ENCODE peak calls at places on chromosome 11, in six cellular contexts. I, R, N, M, V and W are unnamed samples.

GRCh38 chr11:57798905-57799559 is 37.4 kb downstream of the CTNND1 start:
- DNase-seq in N (peak; percentile 92), R (no peak), M (no peak), I (peak; percentile 78), V (no peak), W (no peak)

GRCh38 chr11:45405916-45406670 is 120.0 kb upstream of the SYT13 start:
- DNase-seq in R (no peak), N (no peak), V (no peak), I (no peak), M (no peak), W (no peak)

GRCh38 chr11:70247710-70248072 is 22.8 kb upstream of the PPFIA1 start:
- DNase-seq in I (no peak), V (no peak), N (peak; percentile 37), M (peak; percentile 61), R (no peak), W (no peak)

GRCh38 chr11:126799974-126800373 is 200.6 kb downstream of the KIRREL3 start:
- DNase-seq in N (no peak), I (no peak), V (no peak), M (no peak), R (no peak), W (no peak)

GRCh38 chr11:120815260-120816100 is 208.4 kb upstream of the TBCEL start:
- DNase-seq in R (no peak), N (no peak), M (no peak), V (no peak), I (no peak), W (no peak)

GRCh38 chr11:128767518-128767917 is 73.6 kb downstream of the FLI1 start:
- DNase-seq in I (no peak), R (no peak), N (no peak), V (no peak), M (no peak), W (no peak)

GRCh38 chr11:2721163-2721935 is 21.6 kb upstream of the KCNQ1OT1 start:
- DNase-seq in V (no peak), R (no peak), I (no peak), M (peak; percentile 3), N (no peak), W (no peak)

GRCh38 chr11:41872458-41872857 is 413.0 kb upstream of the LRRC4C start:
- DNase-seq in R (no peak), I (no peak), N (no peak), V (no peak), M (no peak), W (no peak)

GRCh38 chr11:24587655-24588054 is 90.8 kb downstream of the LUZP2 start:
- DNase-seq in M (no peak), I (no peak), V (no peak), R (no peak), N (no peak), W (no peak)

GRCh38 chr11:100793525-100793924 is 106.4 kb downstream of the ARHGAP42 start:
- DNase-seq in V (no peak), N (no peak), M (no peak), I (no peak), R (no peak), W (no peak)

GRCh38 chr11:115607621-115608191 is 103.5 kb upstream of the CADM1 start:
- DNase-seq in M (peak; percentile 30), R (no peak), I (no peak), V (peak; percentile 81), N (no peak), W (no peak)

GRCh38 chr11:92141159-92141558 is 83.5 kb upstream of the FAT3 start:
- DNase-seq in N (no peak), R (no peak), I (no peak), V (no peak), M (no peak), W (no peak)

GRCh38 chr11:47257518-47258316 is at the start of gene NR1H3:
- DNase-seq in R (peak; percentile 89), M (peak; percentile 87), V (peak; percentile 75), I (peak; percentile 80), N (peak; percentile 88), W (no peak)

GRCh38 chr11:67238894-67239794 is 27.1 kb upstream of the GRK2 start:
- DNase-seq in M (no peak), R (no peak), V (peak; percentile 79), N (no peak), I (no peak), W (no peak)

GRCh38 chr11:90373971-90374370 is 151.1 kb upstream of the CHORDC1 start:
- DNase-seq in N (no peak), I (no peak), R (no peak), V (no peak), M (no peak), W (no peak)

DNA sequence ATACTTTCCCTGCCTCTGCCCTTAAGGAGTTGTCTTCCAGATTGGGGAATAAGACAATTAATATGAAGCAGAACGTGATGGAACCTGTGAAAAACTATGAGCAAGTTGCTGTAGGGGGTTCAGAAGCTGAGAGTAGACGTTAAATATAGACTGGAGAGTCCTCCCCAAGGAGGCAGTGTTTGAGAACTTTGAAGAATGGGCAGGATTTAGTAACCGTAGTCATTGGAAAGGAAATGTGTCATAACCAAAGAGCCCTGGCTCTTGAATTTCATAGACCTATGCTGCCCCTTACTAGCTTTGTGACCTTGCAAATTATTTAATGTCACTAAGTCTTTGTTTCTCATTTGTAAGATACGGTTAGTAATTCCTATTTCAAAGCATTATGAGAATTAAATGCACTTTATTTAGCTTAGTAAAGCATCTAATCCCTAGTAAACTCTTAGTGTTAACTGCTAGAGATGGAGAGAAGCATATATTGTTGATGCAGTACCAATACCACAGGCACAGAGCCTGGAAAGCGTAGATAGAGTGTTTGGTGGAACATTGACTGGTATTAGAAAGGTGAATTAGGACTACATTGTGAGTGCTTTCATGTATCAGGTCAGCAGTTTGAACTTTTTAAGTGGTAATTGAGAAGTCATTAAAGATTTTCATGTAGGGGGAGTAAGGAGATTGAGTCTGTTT is 54.1 kb downstream of the MCAM start:
- DNase-seq in N (no peak), I (no peak), M (no peak), V (no peak), R (no peak), W (no peak)
- H3K4me1 ChIP-seq in N (no peaks in the 10 kb centered on the region), I (no peaks in the 10 kb centered on the region), M (peaks cover 94% of the 10 kb centered on the region), V (peaks cover 31% of the 10 kb centered on the region), R (peaks cover 7% of the 10 kb centered on the region), W (peaks cover 43% of the 10 kb centered on the region)

DNA sequence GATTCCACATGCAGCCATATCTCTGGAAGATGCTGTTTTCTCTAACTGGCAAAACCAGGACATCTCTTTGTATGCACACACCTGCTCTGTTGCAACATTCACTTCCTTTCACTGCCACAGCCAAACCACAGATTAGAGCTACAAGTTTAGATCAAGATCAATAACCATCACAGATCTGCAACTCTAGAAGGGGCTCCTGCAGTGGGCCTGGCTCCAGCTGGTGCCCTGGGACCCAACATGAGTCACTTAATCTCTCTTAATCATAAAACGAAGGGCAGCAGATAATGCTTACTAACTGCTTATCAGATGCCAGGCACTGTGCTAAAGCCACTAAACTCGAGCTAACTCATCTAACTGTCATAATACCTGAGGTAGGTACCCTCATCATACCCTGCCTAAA is 22.1 kb downstream of the SMCO4 start:
- DNase-seq in I (no peak), R (no peak), M (no peak), N (no peak), V (no peak), W (no peak)
- H3K4me1 ChIP-seq in I (peaks cover 20% of the 10 kb centered on the region), R (peaks cover 2% of the 10 kb centered on the region), M (peaks cover 53% of the 10 kb centered on the region), N (no peaks in the 10 kb centered on the region), V (peaks cover 41% of the 10 kb centered on the region), W (peaks cover 16% of the 10 kb centered on the region)

DNA sequence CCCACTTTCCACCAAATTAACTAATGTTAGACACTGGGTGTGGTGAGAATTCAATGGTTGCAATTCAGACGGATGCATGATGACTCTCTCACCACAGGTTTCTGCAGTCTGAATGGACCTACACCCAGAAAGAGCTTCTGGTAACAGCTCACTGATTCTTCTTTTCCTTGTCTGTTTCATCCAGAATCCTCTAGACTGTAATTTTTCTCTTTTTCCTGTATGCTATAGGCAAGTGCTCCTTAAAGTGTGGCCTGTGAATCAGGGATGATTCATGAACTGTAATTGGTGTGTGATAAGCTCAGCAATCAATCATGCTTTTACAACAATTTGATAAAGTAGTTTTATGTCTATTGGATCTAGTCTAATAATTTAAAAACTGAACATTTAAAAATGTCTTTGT is 18.0 kb downstream of the MMP10 start:
- DNase-seq in R (no peak), V (no peak), M (no peak), N (no peak), I (no peak), W (no peak)
- H3K4me1 ChIP-seq in R (no peaks in the 10 kb centered on the region), V (peaks cover 4% of the 10 kb centered on the region), M (peaks cover 32% of the 10 kb centered on the region), N (peaks cover 27% of the 10 kb centered on the region), I (no peaks in the 10 kb centered on the region), W (no peaks in the 10 kb centered on the region)

GRCh38 chr11:64655901-64656601 is 65.0 kb downstream of the SLC22A12 start:
- DNase-seq in V (no peak), I (no peak), M (no peak), N (no peak), R (no peak), W (no peak)

GRCh38 chr11:64656797-64657196 is 65.8 kb downstream of the SLC22A12 start:
- DNase-seq in V (peak; percentile 68), R (peak; percentile 44), N (no peak), I (no peak), M (no peak), W (no peak)

GRCh38 chr11:64654439-64654838 is 63.4 kb downstream of the SLC22A12 start:
- DNase-seq in I (no peak), N (no peak), R (no peak), M (no peak), V (no peak), W (no peak)

GRCh38 chr11:64653388-64653973 is 62.5 kb downstream of the SLC22A12 start:
- DNase-seq in R (no peak), M (no peak), N (no peak), I (no peak), V (no peak), W (no peak)

DNA sequence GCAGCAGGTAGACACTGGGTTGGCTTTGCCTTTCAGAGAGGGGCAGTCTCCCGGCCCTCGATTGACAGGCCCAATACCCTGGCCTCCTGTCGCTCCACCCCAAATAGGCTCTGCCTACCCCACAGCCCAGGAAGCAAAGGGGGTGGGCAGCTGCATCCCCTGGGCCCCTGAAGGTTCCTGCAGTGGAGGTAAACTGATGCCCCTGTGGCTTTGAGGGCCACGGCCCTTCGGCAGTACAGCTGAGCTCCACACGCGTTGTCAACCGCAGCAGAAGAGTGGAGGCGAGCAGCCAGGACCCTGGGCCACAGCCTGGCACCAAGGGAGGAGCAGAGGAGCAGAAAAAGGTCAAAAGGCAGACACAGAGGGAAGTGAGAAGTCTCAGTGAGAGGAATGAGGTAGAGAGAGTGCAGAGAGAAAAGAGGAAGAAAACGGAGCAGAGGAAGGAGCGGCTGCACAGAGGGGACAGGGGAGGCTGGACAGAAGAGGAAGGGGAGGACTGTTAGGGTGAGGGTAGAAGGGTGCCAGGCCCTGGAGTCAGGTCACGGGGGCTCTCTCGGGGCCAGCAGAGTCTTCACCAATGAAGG is 64.0 kb downstream of the SLC22A12 start:
- DNase-seq in R (no peak), V (no peak), M (no peak), N (no peak), I (no peak), W (no peak)
- H3K4me1 ChIP-seq in R (no peaks in the 10 kb centered on the region), V (peaks cover 4% of the 10 kb centered on the region), M (peaks cover 51% of the 10 kb centered on the region), N (peaks cover 35% of the 10 kb centered on the region), I (no peaks in the 10 kb centered on the region), W (no peaks in the 10 kb centered on the region)